ENCODE peak calls at places on chromosomes 5 and 9, in four cellular contexts. R is psoas muscle, S is right cardiac atrium, O is hepatocyte. H is an unnamed sample. For H3K9me3 and H3K4me1, the result is how much of the 10 kb centered on the place peaks cover.

GRCh38 chr5:66144799-66145390 is 795 bp downstream of the SREK1 start:
- DNase-seq in S (no peak), R (no peak), O (no peak), H (no peak)

GRCh38 chr9:115786321-115786720 is 367.3 kb upstream of the PAPPA start:
- DNase-seq in O (no peak), R (no peak), S (no peak), H (no peak)

GRCh38 chr5:67299317-67299716 is 102.7 kb upstream of the CD180 start:
- DNase-seq in O (no peak), R (no peak), S (no peak), H (no peak)

GRCh38 chr9:88733651-88734470 is 198.9 kb downstream of the NXNL2 start:
- DNase-seq in O (no peak), R (peak), S (peak), H (no peak)

GRCh38 chr5:151178779-151179488 is 21.4 kb upstream of the ANXA6 start:
- DNase-seq in O (no peak), S (no peak), R (no peak), H (no peak)

GRCh38 chr5:121725450-121725849 is 126.2 kb upstream of the FTMT start:
- DNase-seq in O (no peak), S (no peak), R (no peak), H (no peak)

GRCh38 chr9:4591123-4591500 is 71.0 kb upstream of the PLPP6 start:
- DNase-seq in R (no peak), O (no peak), S (no peak), H (no peak)

GRCh38 chr9:91157891-91158660 is 203.6 kb downstream of the AUH start:
- DNase-seq in S (no peak), O (no peak), R (no peak), H (no peak)

GRCh38 chr5:14741721-14742426 is 77.4 kb downstream of the OTULIN start:
- DNase-seq in S (no peak), R (no peak), O (no peak), H (no peak)

GRCh38 chr9:89527084-89527483 is 29.2 kb upstream of the SEMA4D start:
- DNase-seq in O (no peak), R (no peak), S (peak), H (no peak)

GRCh38 chr5:145680169-145680568 is 155.0 kb downstream of the PRELID2 start:
- DNase-seq in R (no peak), O (no peak), S (no peak), H (no peak)

GRCh38 chr5:126542441-126542840 is 52.6 kb downstream of the ALDH7A1 start:
- DNase-seq in O (no peak), S (no peak), R (no peak), H (no peak)

GRCh38 chr5:124648902-124649467 is 97.5 kb downstream of the ZNF608 start:
- DNase-seq in O (no peak), R (no peak), S (no peak), H (no peak)

GRCh38 chr5:154368041-154368800 is 77.6 kb upstream of the SAP30L start:
- DNase-seq in R (no peak), S (no peak), O (peak), H (no peak)

GRCh38 chr5:5344051-5344571 is 78.4 kb upstream of the ICE1 start:
- DNase-seq in R (no peak), O (no peak), S (no peak), H (no peak)

GRCh38 chr5:6791031-6791577 is 77.9 kb downstream of the TENT4A start:
- DNase-seq in S (no peak), O (no peak), R (no peak), H (no peak)

GRCh38 chr5:126526493-126526892 is 68.5 kb downstream of the ALDH7A1 start:
- DNase-seq in S (no peak), R (no peak), O (no peak), H (no peak)

GRCh38 chr9:4167040-4167671 is 132.7 kb downstream of the GLIS3 start:
- DNase-seq in O (no peak), R (no peak), S (no peak), H (no peak)

DNA sequence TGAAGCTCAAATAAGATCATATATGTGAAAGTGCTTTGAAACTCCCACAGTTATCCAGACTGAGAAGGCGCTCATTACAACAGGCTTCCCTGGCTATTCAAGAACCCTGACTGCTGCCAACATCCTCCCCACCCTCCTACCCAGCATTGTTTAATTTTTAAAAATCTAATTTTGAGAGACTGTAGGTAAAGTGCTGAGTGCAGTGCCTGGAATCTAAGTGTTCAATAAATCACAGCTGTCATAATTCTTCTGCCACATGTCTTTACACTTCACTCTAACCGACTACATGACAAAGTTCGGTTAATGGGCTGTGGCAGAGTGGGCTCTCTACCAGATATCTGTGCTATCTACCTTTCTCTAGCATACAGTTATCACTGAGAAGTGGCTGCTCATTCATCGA is 255.6 kb upstream of the C9orf72 start:
- DNase-seq in S (no peak), O (no peak), R (no peak), H (no peak)
- H3K9me3 ChIP-seq in S (under half), O (under half), R (under half), H (under half)

GRCh38 chr9:134455010-134455409 is 128.8 kb downstream of the RXRA start:
- DNase-seq in O (no peak), R (no peak), S (peak), H (no peak)

GRCh38 chr9:134456740-134457315 is 130.6 kb downstream of the RXRA start:
- DNase-seq in R (no peak), O (no peak), S (no peak), H (no peak)

GRCh38 chr9:134455951-134456739 is 129.9 kb downstream of the RXRA start:
- DNase-seq in S (peak), O (peak), R (peak), H (peak)

GRCh38 chr9:134454386-134454978 is 128.2 kb downstream of the RXRA start:
- DNase-seq in R (no peak), S (peak), O (no peak), H (no peak)

GRCh38 chr9:134455537-134455936 is 129.3 kb downstream of the RXRA start:
- DNase-seq in S (no peak), O (no peak), R (no peak), H (no peak)
- H3K27ac ChIP-seq in S (peak), O (peak), R (peak), H (peak)

DNA sequence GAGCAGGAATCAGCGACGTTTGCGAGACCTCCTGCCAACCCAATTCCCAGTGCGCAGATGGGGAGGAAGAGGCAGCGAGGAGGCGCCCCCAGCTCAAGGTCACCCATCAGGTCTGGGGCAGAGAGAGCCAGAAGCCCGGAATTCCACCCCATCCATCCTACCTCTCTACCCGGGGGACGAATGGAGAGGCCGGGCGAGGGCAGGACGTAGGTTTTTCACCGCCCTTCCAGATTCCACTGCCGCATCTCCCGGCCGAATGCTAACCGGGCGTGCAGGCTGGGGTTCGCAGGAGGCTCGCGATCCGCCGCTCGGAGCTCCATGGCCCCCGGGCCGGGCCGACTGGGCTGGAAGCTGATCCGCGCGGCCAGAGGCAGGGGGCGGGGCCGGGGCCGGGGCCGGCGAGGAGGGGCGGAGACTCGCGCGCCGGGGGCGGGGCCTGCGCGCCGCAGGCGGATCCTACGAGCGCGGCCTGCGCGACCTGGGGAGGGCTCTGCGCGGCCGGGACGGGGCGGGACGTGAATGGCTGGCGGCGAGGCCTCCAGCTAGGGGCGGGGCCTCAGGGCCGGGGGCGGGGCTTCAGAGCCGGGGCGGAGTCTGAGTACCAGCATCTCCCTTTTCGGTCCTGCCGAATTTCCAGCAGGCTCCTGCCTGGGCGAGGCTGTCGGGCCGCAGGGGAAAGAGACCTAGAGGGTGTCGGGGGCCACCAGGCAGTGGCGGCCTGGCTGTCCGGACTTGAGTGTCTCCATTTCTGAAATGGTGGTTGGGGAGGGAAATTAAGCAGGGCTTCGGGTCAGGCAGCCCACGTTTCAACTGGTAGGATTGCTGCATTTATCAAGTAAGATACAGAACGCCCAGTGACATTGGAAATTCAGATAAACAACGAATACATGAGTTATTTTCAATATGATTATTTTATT is at the start of gene ST6GALNAC4:
- DNase-seq in O (peak), R (peak), S (peak), H (peak)
- H3K4me1 ChIP-seq in O (under half), R (under half), S (under half), H (under half)

GRCh38 chr5:3564827-3565560 is 30.6 kb upstream of the IRX1 start:
- DNase-seq in R (no peak), S (no peak), O (no peak), H (no peak)
- H3K9me3 ChIP-seq in R (under half), S (under half), O (under half), H (under half)

DNA sequence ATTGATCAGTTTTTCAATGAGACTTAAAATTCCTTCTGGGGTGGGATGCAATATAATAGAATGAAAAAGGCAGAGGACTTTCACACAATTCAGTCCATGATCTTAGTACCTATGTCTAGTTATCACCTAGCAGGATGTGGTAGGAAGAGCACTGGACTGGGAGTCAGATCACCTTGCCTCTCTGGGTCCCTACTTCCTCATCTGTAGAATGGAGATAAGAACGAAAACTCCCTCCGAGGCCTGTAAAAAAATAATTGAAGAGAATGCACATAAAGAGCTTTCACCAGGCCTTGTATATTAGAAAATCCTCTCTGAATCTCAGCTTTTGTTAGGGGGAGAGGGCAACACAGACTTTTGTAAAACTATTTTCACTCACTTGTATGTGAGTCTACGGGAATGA is 681 bp upstream of the TMEFF1 start:
- DNase-seq in S (no peak), O (no peak), R (no peak), H (no peak)
- H3K27ac ChIP-seq in S (no peak), O (no peak), R (no peak), H (no peak)